ENCODE peak calls at places on chromosomes 1 and 21, in eight cellular contexts. I is left lung, G is endodermal cell, V is cardiac muscle cell, M is heart right ventricle, R is psoas muscle, A is stomach, N is pancreas. C is an unnamed sample.

GRCh38 chr1:228866498-228866897 is 131.2 kb downstream of the RHOU start:
- DNase-seq in I (no peak), G (no peak), V (peak; percentile 47), M (no peak), R (no peak), A (no peak), N (no peak), C (no peak)

GRCh38 chr21:42997053-42997452 is 22.7 kb downstream of the PKNOX1 start:
- DNase-seq in I (peak; percentile 63), G (no peak), V (peak; percentile 96), M (peak; percentile 32), R (peak; percentile 61), A (no peak), N (peak; percentile 44), C (peak; percentile 43)

GRCh38 chr1:8027748-8028631 is 1.9 kb upstream of the ERRFI1 start:
- DNase-seq in I (no peak), G (no peak), V (peak; percentile 89), M (no peak), R (no peak), A (no peak), N (no peak), C (peak; percentile 55)

GRCh38 chr1:39692152-39693064 is 1.2 kb upstream of the HPCAL4 start:
- DNase-seq in I (peak; percentile 60), G (peak; percentile 84), V (no peak), M (no peak), R (no peak), A (peak; percentile 51), N (peak; percentile 18), C (no peak)

GRCh38 chr1:37808369-37809319 is 636 bp upstream of the YRDC start:
- DNase-seq in I (peak; percentile 73), G (peak; percentile 74), V (peak; percentile 90), M (peak; percentile 64), R (peak; percentile 76), A (peak; percentile 78), N (peak; percentile 87), C (peak; percentile 71)

GRCh38 chr1:40057310-40058030 is 16.9 kb downstream of the CAP1 start:
- DNase-seq in I (no peak), G (no peak), V (peak; percentile 48), M (no peak), R (no peak), A (no peak), N (no peak), C (no peak)

GRCh38 chr1:166695115-166695514 is 144.2 kb upstream of the POGK start:
- DNase-seq in I (no peak), G (no peak), V (no peak), M (no peak), R (no peak), A (no peak), N (no peak), C (peak; percentile 1)

GRCh38 chr1:27284425-27285287 is 37.3 kb upstream of the TMEM222 start:
- DNase-seq in I (peak; percentile 84), G (peak; percentile 94), V (peak; percentile 86), M (peak; percentile 83), R (peak; percentile 79), A (peak; percentile 91), N (peak; percentile 66), C (peak; percentile 83)

GRCh38 chr1:97379387-97380075 is 541.3 kb downstream of the DPYD start:
- DNase-seq in I (no peak), G (no peak), V (peak; percentile 76), M (no peak), R (no peak), A (no peak), N (no peak), C (no peak)

DNA sequence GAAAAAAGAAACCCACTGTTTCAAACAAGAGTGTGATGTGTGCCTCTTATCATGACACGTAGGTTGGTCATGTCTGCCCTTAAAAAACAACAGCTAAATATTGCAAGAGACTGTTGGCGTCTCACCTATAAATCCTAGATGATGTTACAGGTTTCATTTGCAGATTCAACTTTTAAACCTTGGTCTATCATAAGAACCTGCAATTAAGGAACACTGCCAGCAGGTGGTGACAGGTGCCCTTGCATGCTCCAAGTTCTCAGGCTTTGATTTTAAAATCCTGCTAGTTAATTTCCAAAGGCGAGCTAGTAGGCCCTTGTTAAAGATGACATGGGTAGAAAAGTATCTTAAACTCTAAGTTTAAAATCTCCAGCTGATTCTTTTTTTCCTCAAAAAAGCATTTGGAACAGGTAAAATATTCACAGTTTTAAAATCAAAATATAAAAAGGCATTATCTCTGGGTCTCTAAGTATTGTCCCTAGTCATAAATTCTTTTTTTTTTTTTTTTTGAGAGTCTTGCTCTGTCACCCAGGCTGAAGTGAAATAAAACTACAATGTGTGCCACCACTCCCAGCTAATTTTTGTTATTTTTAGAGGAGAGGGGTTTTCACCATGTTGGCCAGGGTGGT is 39.1 kb downstream of the CLSTN1 start:
- DNase-seq in I (no peak), G (peak; percentile 81), V (peak; percentile 70), M (peak; percentile 33), R (no peak), A (peak; percentile 69), N (no peak), C (peak; percentile 65)
- TF ChIP-seq CTCF in I (peak; percentile 49), G (peak; percentile 91), V (peak; percentile 64), M (peak; percentile 76), R (peak; percentile 74), A (no peak), N (peak; percentile 42), C (peak; percentile 71)

GRCh38 chr1:197763307-197763706 is 12.0 kb downstream of the DENND1B start:
- DNase-seq in I (no peak), G (no peak), V (no peak), M (no peak), R (no peak), A (no peak), N (no peak), C (no peak)

GRCh38 chr1:197763769-197764168 is 11.5 kb downstream of the DENND1B start:
- DNase-seq in I (no peak), G (no peak), V (no peak), M (no peak), R (no peak), A (no peak), N (no peak), C (no peak)

DNA sequence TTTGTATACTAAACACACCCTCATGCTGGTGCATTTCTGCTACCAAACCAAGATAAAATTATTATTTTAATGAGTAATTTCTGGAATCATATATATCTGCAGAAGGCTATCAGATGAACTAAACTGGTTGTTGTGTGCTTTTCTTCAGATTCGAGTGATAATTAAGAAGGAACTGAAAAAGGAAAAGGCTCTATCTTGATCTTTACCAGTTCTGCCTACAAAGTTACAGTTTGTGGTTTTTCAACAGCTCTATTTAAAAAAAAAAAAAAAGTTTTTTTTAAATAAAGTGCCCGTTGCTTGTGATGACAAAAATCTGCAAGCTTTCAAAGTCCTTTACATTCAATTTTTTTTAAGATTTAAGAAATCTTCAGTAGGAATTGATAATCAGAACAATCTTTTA is 13.6 kb downstream of the DENND1B start:
- DNase-seq in I (no peak), G (no peak), V (no peak), M (no peak), R (no peak), A (no peak), N (no peak), C (no peak)
- H3K27ac ChIP-seq in I (no peak overlapping the region), G (no peak overlapping the region), V (no peak overlapping the region), M (no peak overlapping the region), R (no peak overlapping the region), A (no peak overlapping the region), N (no peak overlapping the region), C (no peak overlapping the region)

GRCh38 chr1:162023547-162024501 is at the start of gene OLFML2B:
- DNase-seq in I (peak; percentile 81), G (peak; percentile 90), V (peak; percentile 83), M (peak; percentile 61), R (peak; percentile 75), A (peak; percentile 66), N (peak; percentile 36), C (peak; percentile 83)

GRCh38 chr1:162028726-162029125 is 5.1 kb upstream of the OLFML2B start:
- DNase-seq in I (no peak), G (no peak), V (peak; percentile 17), M (no peak), R (no peak), A (no peak), N (no peak), C (no peak)

GRCh38 chr1:162029205-162029604 is 5.5 kb upstream of the OLFML2B start:
- DNase-seq in I (no peak), G (no peak), V (no peak), M (no peak), R (no peak), A (no peak), N (no peak), C (no peak)

GRCh38 chr1:162023181-162023546 is 505 bp downstream of the OLFML2B start:
- DNase-seq in I (no peak), G (no peak), V (no peak), M (no peak), R (no peak), A (no peak), N (no peak), C (no peak)

DNA sequence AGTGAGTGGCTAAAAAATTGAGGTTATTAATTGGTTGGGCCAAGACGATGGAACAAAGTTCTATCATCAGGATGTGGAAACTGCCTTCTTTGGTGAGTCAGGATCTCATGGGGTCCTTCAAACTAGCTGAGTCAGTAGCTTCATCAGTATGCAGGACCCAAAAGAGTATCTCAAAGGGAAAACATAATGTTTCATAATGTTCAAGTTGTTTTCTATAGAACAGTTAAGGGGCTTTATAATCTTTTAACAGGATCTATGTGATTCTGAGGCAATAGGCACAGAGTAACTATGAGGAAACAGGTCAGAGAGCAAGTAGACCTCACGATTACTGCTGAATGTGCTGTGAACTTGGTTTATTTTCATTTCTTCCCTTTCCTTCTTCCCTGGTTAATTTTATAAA is 3.2 kb upstream of the OLFML2B start:
- DNase-seq in I (no peak), G (no peak), V (peak; percentile 43), M (no peak), R (no peak), A (no peak), N (no peak), C (no peak)
- H3K27me3 ChIP-seq in I (peaks cover 3% of the 10 kb centered on the region), G (peaks cover 49% of the 10 kb centered on the region), V (peaks cover 74% of the 10 kb centered on the region), M (peaks cover 28% of the 10 kb centered on the region), R (peaks cover 3% of the 10 kb centered on the region), A (peaks cover 14% of the 10 kb centered on the region), N (no peaks in the 10 kb centered on the region), C (peaks cover 5% of the 10 kb centered on the region)

GRCh38 chr1:982765-983436 is 1.0 kb upstream of the PERM1 start:
- DNase-seq in I (no peak), G (no peak), V (no peak), M (no peak), R (peak; percentile 30), A (no peak), N (no peak), C (no peak)

GRCh38 chr1:983736-984475 is 2.0 kb upstream of the PERM1 start:
- DNase-seq in I (no peak), G (peak; percentile 87), V (peak; percentile 27), M (peak; percentile 48), R (peak; percentile 55), A (peak; percentile 53), N (peak; percentile 26), C (no peak)

GRCh38 chr1:985126-985525 is 3.2 kb upstream of the PERM1 start:
- DNase-seq in I (no peak), G (no peak), V (no peak), M (no peak), R (no peak), A (no peak), N (no peak), C (no peak)

GRCh38 chr1:981955-982558 is at the start of gene PERM1:
- DNase-seq in I (no peak), G (no peak), V (no peak), M (peak; percentile 80), R (peak; percentile 83), A (no peak), N (no peak), C (no peak)

DNA sequence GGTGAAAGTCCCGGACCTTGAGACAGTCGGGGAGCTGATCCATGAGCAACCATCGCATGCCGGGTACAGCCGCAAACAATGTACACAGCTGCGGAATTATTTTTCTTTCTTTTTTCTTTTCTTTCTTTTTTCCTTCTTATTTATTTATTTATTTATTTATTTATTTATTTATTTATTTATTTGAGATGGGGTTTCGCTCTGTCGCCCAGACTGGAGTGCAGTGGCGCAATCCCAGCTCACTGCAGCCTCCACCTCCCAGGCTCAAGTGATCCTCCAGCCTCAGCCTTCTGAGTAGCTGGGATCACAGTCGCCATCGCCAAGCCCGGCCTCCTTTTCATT is 2.6 kb upstream of the PERM1 start:
- DNase-seq in I (no peak), G (no peak), V (no peak), M (no peak), R (no peak), A (no peak), N (no peak), C (no peak)
- TF ChIP-seq CTCF in I (no peak), G (no peak), V (no peak), M (no peak), R (no peak), A (no peak), N (no peak), C (peak; percentile 10)